ENCODE peak calls at places on chromosome 15, in six cellular contexts. X is WERI-Rb-1, S is brain microvascular endothelial cell, G is fibroblast of mammary gland, C is fibroblast of the aortic adventitia, Y is SK-N-SH. N is an unnamed sample.

GRCh38 chr15:22265056-22265945 is 185.0 kb downstream of the OR4M2 start:
- DNase-seq in Y (no peak), C (no peak), X (no peak), G (no peak), S (no peak), N (no peak)

GRCh38 chr15:48279608-48280007 is 51.6 kb upstream of the DUT start:
- DNase-seq in Y (no peak), G (no peak), C (no peak), S (no peak), X (peak; percentile 29), N (no peak)

GRCh38 chr15:92645731-92646130 is 9.8 kb downstream of the FAM174B start:
- DNase-seq in G (no peak), C (no peak), Y (no peak), X (no peak), S (no peak), N (no peak)

GRCh38 chr15:77983091-77983707 is 94.3 kb downstream of the TBC1D2B start:
- DNase-seq in G (no peak), S (no peak), C (no peak), Y (no peak), X (no peak), N (no peak)

GRCh38 chr15:81752149-81752942 is 293.5 kb downstream of the MEX3B start:
- DNase-seq in C (peak; percentile 54), G (peak; percentile 18), Y (peak; percentile 75), S (peak; percentile 22), X (peak; percentile 84), N (no peak)

GRCh38 chr15:58212909-58213526 is 74.8 kb downstream of the AQP9 start:
- DNase-seq in C (peak; percentile 65), G (peak; percentile 78), Y (no peak), S (peak; percentile 39), X (peak; percentile 38), N (peak; percentile 32)

GRCh38 chr15:97745481-97746071 is 214.9 kb upstream of the ARRDC4 start:
- DNase-seq in Y (peak; percentile 37), X (peak; percentile 41), G (peak; percentile 15), S (no peak), C (peak; percentile 5), N (no peak)

GRCh38 chr15:64754663-64755426 is 20.5 kb downstream of the RBPMS2 start:
- DNase-seq in S (no peak), C (no peak), G (no peak), Y (no peak), X (no peak), N (no peak)

GRCh38 chr15:42203891-42204290 is 4.2 kb downstream of the VPS39 start:
- DNase-seq in S (no peak), C (peak; percentile 31), G (peak; percentile 67), Y (no peak), X (no peak), N (no peak)

GRCh38 chr15:101037090-101037830 is 118.1 kb downstream of the LRRK1 start:
- DNase-seq in G (no peak), S (no peak), X (no peak), Y (no peak), C (no peak), N (no peak)

GRCh38 chr15:23869391-23869790 is 182.3 kb upstream of the NDN start:
- DNase-seq in C (no peak), S (no peak), X (peak; percentile 89), G (no peak), Y (peak; percentile 39), N (no peak)

GRCh38 chr15:36658321-36658720 is 78.9 kb downstream of the CDIN1 start:
- DNase-seq in C (peak; percentile 56), G (peak; percentile 73), S (no peak), Y (no peak), X (no peak), N (no peak)

GRCh38 chr15:58741032-58741431 is 8.5 kb downstream of the ADAM10 start:
- DNase-seq in S (no peak), X (no peak), C (no peak), Y (no peak), G (no peak), N (no peak)

GRCh38 chr15:71822890-71823289 is 12.5 kb downstream of the NR2E3 start:
- DNase-seq in Y (no peak), S (no peak), C (no peak), X (no peak), G (no peak), N (no peak)

GRCh38 chr15:63826513-63826912 is 7.2 kb downstream of the HERC1 start:
- DNase-seq in C (peak; percentile 59), Y (no peak), S (peak; percentile 52), G (peak; percentile 52), X (no peak), N (no peak)

GRCh38 chr15:99343836-99344551 is 92.7 kb downstream of the LRRC28 start:
- DNase-seq in C (peak; percentile 22), Y (peak; percentile 30), X (peak; percentile 30), S (no peak), G (no peak), N (no peak)

GRCh38 chr15:98667521-98668179 is 19.3 kb downstream of the IGF1R start:
- DNase-seq in S (no peak), G (no peak), Y (no peak), X (no peak), C (no peak), N (no peak)

GRCh38 chr15:92166751-92167412 is 226.8 kb upstream of the ST8SIA2 start:
- DNase-seq in S (no peak), Y (peak; percentile 39), G (no peak), C (no peak), X (no peak), N (no peak)

GRCh38 chr15:51634591-51635198 is 12.1 kb upstream of the DMXL2 start:
- DNase-seq in X (no peak), S (no peak), Y (no peak), C (peak; percentile 52), G (peak; percentile 16), N (no peak)

GRCh38 chr15:70171224-70171886 is 73.6 kb upstream of the TLE3 start:
- DNase-seq in X (no peak), C (peak; percentile 49), S (no peak), G (no peak), Y (peak; percentile 59), N (no peak)

GRCh38 chr15:63950911-63951481 is 95.3 kb downstream of the DAPK2 start:
- DNase-seq in C (peak; percentile 77), S (peak; percentile 74), X (no peak), Y (no peak), G (peak; percentile 83), N (peak; percentile 71)

GRCh38 chr15:92662797-92663196 is 7.2 kb upstream of the FAM174B start:
- DNase-seq in X (no peak), G (no peak), S (no peak), Y (no peak), C (no peak), N (no peak)

GRCh38 chr15:50380089-50380488 is 25.1 kb upstream of the GABPB1 start:
- DNase-seq in Y (no peak), G (peak; percentile 56), X (no peak), S (no peak), C (peak; percentile 39), N (no peak)

N was measured in AG08396.